ENCODE peak calls at places on chromosomes 2 and 18, in six cellular contexts. Q, S, W, N, C and O are unnamed samples.

GRCh38 chr2:231013820-231014219 is 17.9 kb downstream of the SPATA3 start:
- DNase-seq in Q (no peak), S (no peak), W (no peak), N (no peak), C (no peak), O (no peak)

GRCh38 chr2:69309336-69310048 is 77.5 kb downstream of the GFPT1 start:
- DNase-seq in Q (peak; percentile 18), W (peak; percentile 69), S (no peak), N (no peak), C (peak; percentile 84), O (no peak)

GRCh38 chr2:68768461-68768860 is 33.9 kb downstream of the ARHGAP25 start:
- DNase-seq in Q (no peak), W (no peak), N (no peak), S (no peak), C (no peak), O (no peak)

GRCh38 chr18:25230658-25231326 is 121.2 kb downstream of the ZNF521 start:
- DNase-seq in S (peak; percentile 45), N (peak; percentile 80), C (peak; percentile 95), W (peak; percentile 94), Q (peak; percentile 85), O (peak; percentile 24)

GRCh38 chr2:207711750-207712487 is 479 bp downstream of the CCNYL1 start:
- DNase-seq in Q (peak; percentile 30), C (peak; percentile 73), S (no peak), W (peak; percentile 78), N (no peak), O (no peak)

GRCh38 chr2:196974970-196975369 is 48.5 kb upstream of the PGAP1 start:
- DNase-seq in W (no peak), N (no peak), Q (no peak), S (no peak), C (no peak), O (no peak)

GRCh38 chr18:29823671-29824070 is 1218.9 kb downstream of the DSC3 start:
- DNase-seq in N (no peak), S (no peak), Q (no peak), C (peak; percentile 1), W (no peak), O (no peak)

GRCh38 chr18:73007195-73007934 is 139.6 kb upstream of the NETO1 start:
- DNase-seq in N (no peak), Q (peak; percentile 15), S (no peak), W (peak; percentile 7), C (no peak), O (no peak)

GRCh38 chr18:11981383-11981632 is at the start of gene IMPA2:
- DNase-seq in W (no peak), S (no peak), Q (no peak), C (no peak), N (no peak), O (no peak)

GRCh38 chr2:160652236-160652635 is 158.6 kb upstream of the RBMS1 start:
- DNase-seq in Q (peak; percentile 58), C (peak; percentile 34), S (no peak), N (no peak), W (no peak), O (no peak)

GRCh38 chr2:201203916-201204654 is 21.1 kb downstream of the CASP10 start:
- DNase-seq in N (peak; percentile 34), C (peak; percentile 90), W (peak; percentile 86), S (no peak), Q (no peak), O (no peak)

GRCh38 chr18:35515460-35516130 is 17.8 kb upstream of the INO80C start:
- DNase-seq in W (peak; percentile 35), Q (no peak), N (no peak), C (peak; percentile 40), S (no peak), O (no peak)

GRCh38 chr18:63321291-63321690 is 1.7 kb upstream of the BCL2 start:
- DNase-seq in C (no peak), Q (no peak), W (no peak), N (no peak), S (no peak), O (no peak)

GRCh38 chr2:73611193-73611592 is 31.0 kb downstream of the NAT8 start:
- DNase-seq in C (no peak), N (no peak), Q (no peak), W (no peak), S (no peak), O (no peak)

GRCh38 chr2:126244937-126245336 is 411.0 kb upstream of the GYPC start:
- DNase-seq in W (peak; percentile 0), S (peak; percentile 21), Q (no peak), C (peak; percentile 21), N (no peak), O (no peak)

GRCh38 chr2:99205491-99205890 is 24.5 kb downstream of the MRPL30 start:
- DNase-seq in W (no peak), Q (no peak), S (no peak), N (no peak), C (no peak), O (no peak)

GRCh38 chr2:222736301-222736700 is 64.8 kb downstream of the MOGAT1 start:
- DNase-seq in N (no peak), W (peak; percentile 24), S (no peak), C (peak; percentile 50), Q (peak; percentile 49), O (no peak)

GRCh38 chr18:31225668-31226067 is 63.0 kb upstream of the DSC1 start:
- DNase-seq in Q (peak; percentile 96), S (no peak), N (no peak), W (peak; percentile 19), C (no peak), O (peak; percentile 80)

GRCh38 chr2:156098506-156098905 is 234.0 kb downstream of the NR4A2 start:
- DNase-seq in N (no peak), W (no peak), Q (no peak), C (no peak), S (no peak), O (no peak)

GRCh38 chr2:158665536-158666302 is 129.4 kb upstream of the DAPL1 start:
- DNase-seq in Q (peak; percentile 43), S (no peak), W (peak; percentile 67), C (peak; percentile 57), N (no peak), O (no peak)

DNA sequence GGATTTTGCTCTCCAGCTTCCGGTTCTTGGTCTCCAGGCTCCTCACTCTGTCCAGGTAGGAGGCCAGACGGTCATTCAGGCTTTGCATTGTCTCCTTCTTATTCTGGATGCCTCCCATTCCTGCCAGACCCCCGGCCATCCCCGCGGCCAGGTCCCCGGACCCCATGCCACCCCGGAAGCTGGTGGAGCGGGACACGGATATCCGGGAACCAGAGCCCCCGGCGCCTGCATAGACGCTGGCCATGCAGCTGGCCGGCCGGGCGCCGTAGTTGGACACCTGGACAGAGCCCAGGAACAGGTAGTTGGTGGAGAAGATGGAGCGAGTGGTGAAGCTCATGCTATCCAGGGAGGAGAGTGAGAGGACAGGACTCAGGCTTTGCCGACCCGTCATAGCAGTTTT is 23.5 kb upstream of the PPP1R1C start:
- DNase-seq in C (no peak), Q (no peak), S (no peak), W (no peak), N (no peak), O (no peak)
- H3K4me3 ChIP-seq in C (no peak overlapping the region), Q (no peak overlapping the region), S (no peak overlapping the region), W (no peak overlapping the region), N (no peak overlapping the region), O (no peak overlapping the region)

GRCh38 chr2:30152385-30152784 is 5.6 kb downstream of the YPEL5 start:
- DNase-seq in W (no peak), Q (no peak), N (no peak), C (no peak), S (no peak), O (no peak)

GRCh38 chr2:30150786-30151185 is 4.0 kb downstream of the YPEL5 start:
- DNase-seq in N (no peak), Q (no peak), C (no peak), S (no peak), W (no peak), O (no peak)

GRCh38 chr2:30155889-30156658 is 9.3 kb downstream of the YPEL5 start:
- DNase-seq in S (no peak), N (no peak), W (no peak), C (no peak), Q (no peak), O (no peak)

GRCh38 chr2:30157616-30158015 is 10.8 kb downstream of the YPEL5 start:
- DNase-seq in N (no peak), Q (no peak), W (no peak), C (no peak), S (no peak), O (no peak)

DNA sequence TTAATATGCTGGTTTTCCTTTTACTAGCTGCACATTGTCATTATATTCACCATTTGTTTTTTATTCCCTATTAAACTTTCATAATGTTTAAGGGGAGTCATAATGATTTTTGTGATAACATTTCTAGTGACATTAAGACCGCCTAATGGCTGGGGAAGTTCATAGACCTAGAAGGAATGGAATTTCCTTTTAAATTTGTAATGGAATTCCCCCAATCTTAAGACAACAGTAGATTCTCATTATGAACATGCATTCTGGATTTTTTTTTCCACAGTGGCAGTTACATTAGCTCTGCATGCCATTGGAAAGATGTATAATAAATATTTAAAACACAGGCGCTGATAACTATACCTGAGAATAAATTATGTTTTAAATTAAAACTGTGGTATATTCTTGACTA is 8.4 kb downstream of the YPEL5 start:
- DNase-seq in S (no peak), W (no peak), N (no peak), C (no peak), Q (peak; percentile 35), O (no peak)
- H3K4me3 ChIP-seq in S (no peak overlapping the region), W (no peak overlapping the region), N (no peak overlapping the region), C (no peak overlapping the region), Q (no peak overlapping the region), O (no peak overlapping the region)

GRCh38 chr2:191049728-191050639 is 36.0 kb upstream of the STAT1 start:
- DNase-seq in S (no peak), N (peak; percentile 51), W (peak; percentile 86), C (peak; percentile 89), Q (peak; percentile 75), O (no peak)

GRCh38 chr2:191050640-191050987 is 36.6 kb upstream of the STAT1 start:
- DNase-seq in S (no peak), W (peak; percentile 85), C (peak; percentile 90), Q (peak; percentile 29), N (no peak), O (no peak)

GRCh38 chr2:191053256-191053655 is 39.3 kb upstream of the STAT1 start:
- DNase-seq in Q (no peak), N (no peak), S (no peak), W (no peak), C (no peak), O (no peak)

GRCh38 chr2:191051177-191051576 is 37.2 kb upstream of the STAT1 start:
- DNase-seq in S (no peak), C (peak; percentile 52), N (no peak), W (no peak), Q (peak; percentile 33), O (no peak)

GRCh38 chr2:191051825-191052778 is 38.1 kb upstream of the STAT1 start:
- DNase-seq in Q (peak; percentile 40), N (no peak), W (peak; percentile 87), C (peak; percentile 80), S (no peak), O (no peak)
- H3K4me3 ChIP-seq in Q (no peak overlapping the region), N (no peak overlapping the region), W (peak overlapping the region; percentile 38), C (no peak overlapping the region), S (no peak overlapping the region), O (no peak overlapping the region)

DNA sequence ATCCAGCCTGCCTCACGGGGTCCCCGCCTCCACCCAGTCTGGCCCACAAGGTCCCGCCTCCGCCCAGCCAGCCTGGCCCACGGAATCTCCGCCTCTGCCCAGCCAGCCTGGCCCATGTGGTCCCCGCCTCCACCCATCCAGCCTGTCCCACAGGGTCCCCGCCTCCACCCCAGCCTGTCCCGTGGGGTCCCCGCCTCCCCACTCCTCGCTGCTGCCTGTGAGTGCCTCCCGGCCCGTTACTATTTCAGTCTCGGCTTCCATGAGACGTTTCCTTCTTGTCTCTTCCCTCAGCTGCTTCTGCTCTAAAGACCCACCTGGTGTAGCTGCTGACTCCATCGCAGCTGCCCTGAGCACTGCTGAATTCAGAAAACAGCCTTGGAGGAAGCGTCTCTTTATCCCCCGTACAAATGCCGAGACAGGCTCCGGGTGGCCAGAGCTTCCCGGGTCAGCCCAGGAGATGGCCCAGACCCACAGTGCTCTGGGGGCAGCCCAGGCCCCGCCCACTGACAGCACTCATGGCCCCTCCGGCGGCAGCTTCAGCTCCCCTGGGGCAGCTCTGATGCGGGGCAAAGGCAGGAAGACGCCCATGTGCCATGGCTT is 69.8 kb downstream of the NFATC1 start:
- DNase-seq in S (no peak), C (no peak), Q (no peak), N (no peak), W (no peak), O (no peak)
- H3K4me3 ChIP-seq in S (no peak overlapping the region), C (no peak overlapping the region), Q (no peak overlapping the region), N (no peak overlapping the region), W (no peak overlapping the region), O (peak overlapping the region; percentile 26)